ENCODE peak calls at places on chromosomes 2 and 18, in five cellular contexts. One of them, this sample, is unnamed.

GRCh38 chr2:52597361-52597760 is 1170.2 kb upstream of the CHAC2 start:
- DNase-seq in GM12878: no peak
- DNase-seq in A549: no peak
- DNase-seq in K562: no peak
- DNase-seq in WTC11: no peak
- DNase-seq in this sample: no peak

GRCh38 chr18:10413722-10414121 is 40.7 kb upstream of the APCDD1 start:
- DNase-seq in GM12878: no peak
- DNase-seq in A549: no peak
- DNase-seq in WTC11: no peak
- DNase-seq in K562: no peak
- DNase-seq in this sample: no peak

GRCh38 chr18:13558132-13558531 is 168.2 kb downstream of the FAM210A start:
- DNase-seq in K562: peak; percentile 50
- DNase-seq in WTC11: peak; percentile 52
- DNase-seq in GM12878: no peak
- DNase-seq in A549: peak; percentile 32
- DNase-seq in this sample: peak; percentile 52

GRCh38 chr2:181900007-181900651 is 8.6 kb downstream of the ITPRID2 start:
- DNase-seq in GM12878: no peak
- DNase-seq in A549: no peak
- DNase-seq in WTC11: no peak
- DNase-seq in K562: no peak
- DNase-seq in this sample: peak; percentile 47

GRCh38 chr2:37842732-37843353 is 82.2 kb upstream of the RMDN2 start:
- DNase-seq in WTC11: no peak
- DNase-seq in A549: no peak
- DNase-seq in K562: no peak
- DNase-seq in GM12878: no peak
- DNase-seq in this sample: no peak

GRCh38 chr2:174121612-174122011 is 126.7 kb downstream of the OLA1 start:
- DNase-seq in WTC11: no peak
- DNase-seq in GM12878: no peak
- DNase-seq in K562: no peak
- DNase-seq in A549: no peak
- DNase-seq in this sample: no peak

GRCh38 chr18:62784338-62784965 is 69.1 kb downstream of the PHLPP1 start:
- DNase-seq in WTC11: no peak
- DNase-seq in A549: no peak
- DNase-seq in GM12878: no peak
- DNase-seq in K562: no peak
- DNase-seq in this sample: no peak

GRCh38 chr2:178298785-178299212 is 104.5 kb downstream of the OSBPL6 start:
- DNase-seq in WTC11: no peak
- DNase-seq in K562: no peak
- DNase-seq in GM12878: no peak
- DNase-seq in A549: no peak
- DNase-seq in this sample: no peak

GRCh38 chr18:22332590-22332989 is 85.1 kb downstream of the CTAGE1 start:
- DNase-seq in A549: peak; percentile 12
- DNase-seq in WTC11: peak; percentile 71
- DNase-seq in GM12878: no peak
- DNase-seq in K562: peak; percentile 55
- DNase-seq in this sample: peak; percentile 5

GRCh38 chr2:240672701-240673190 is 9.9 kb downstream of the AQP12B start:
- DNase-seq in WTC11: peak; percentile 54
- DNase-seq in K562: no peak
- DNase-seq in A549: no peak
- DNase-seq in GM12878: no peak
- DNase-seq in this sample: no peak

GRCh38 chr2:182509231-182509630 is 82.4 kb upstream of the PDE1A start:
- DNase-seq in WTC11: no peak
- DNase-seq in GM12878: no peak
- DNase-seq in A549: no peak
- DNase-seq in K562: no peak
- DNase-seq in this sample: no peak

GRCh38 chr2:26840937-26841610 is 6.9 kb upstream of the DPYSL5 start:
- DNase-seq in GM12878: no peak
- DNase-seq in WTC11: no peak
- DNase-seq in K562: no peak
- DNase-seq in A549: peak; percentile 48
- DNase-seq in this sample: peak; percentile 15

GRCh38 chr2:98912221-98912851 is 23.7 kb downstream of the CRACDL start:
- DNase-seq in A549: peak; percentile 56
- DNase-seq in WTC11: no peak
- DNase-seq in GM12878: no peak
- DNase-seq in K562: no peak
- DNase-seq in this sample: no peak

GRCh38 chr2:18721038-18721922 is 131.9 kb upstream of the NT5C1B start:
- DNase-seq in GM12878: no peak
- DNase-seq in K562: no peak
- DNase-seq in A549: no peak
- DNase-seq in WTC11: no peak
- DNase-seq in this sample: no peak

GRCh38 chr2:231708050-231708772 is at the start of gene PTMA:
- DNase-seq in WTC11: peak; percentile 99
- DNase-seq in A549: peak; percentile 88
- DNase-seq in GM12878: peak; percentile 98
- DNase-seq in K562: peak; percentile 70
- DNase-seq in this sample: peak; percentile 98

GRCh38 chr2:231706731-231707624 is 1.3 kb upstream of the PTMA start:
- DNase-seq in WTC11: peak; percentile 98
- DNase-seq in GM12878: peak; percentile 95
- DNase-seq in K562: peak; percentile 82
- DNase-seq in A549: peak; percentile 94
- DNase-seq in this sample: peak; percentile 95

GRCh38 chr2:231708773-231709635 is 679 bp downstream of the PTMA start:
- DNase-seq in GM12878: no peak
- DNase-seq in K562: peak; percentile 37
- DNase-seq in WTC11: no peak
- DNase-seq in A549: no peak
- DNase-seq in this sample: no peak

GRCh38 chr2:231709636-231709980 is 1.3 kb downstream of the PTMA start:
- DNase-seq in A549: no peak
- DNase-seq in WTC11: no peak
- DNase-seq in GM12878: no peak
- DNase-seq in K562: no peak
- DNase-seq in this sample: no peak

GRCh38 chr2:231707625-231708049 is 688 bp upstream of the PTMA start:
- DNase-seq in WTC11: peak; percentile 56
- DNase-seq in A549: no peak
- DNase-seq in GM12878: no peak
- DNase-seq in K562: no peak
- DNase-seq in this sample: no peak
- TF ChIP-seq ESRRA in WTC11: no peak
- TF ChIP-seq ESRRA in A549: no peak
- TF ChIP-seq ESRRA in GM12878: no peak
- TF ChIP-seq ESRRA in K562: no peak
- TF ChIP-seq ESRRA in this sample: no peak

GRCh38 chr2:136407113-136407951 is 289.4 kb upstream of the CXCR4 start:
- DNase-seq in A549: no peak
- DNase-seq in GM12878: no peak
- DNase-seq in WTC11: no peak
- DNase-seq in K562: no peak
- DNase-seq in this sample: no peak
- TF ChIP-seq ESRRA in A549: no peak
- TF ChIP-seq ESRRA in GM12878: no peak
- TF ChIP-seq ESRRA in WTC11: no peak
- TF ChIP-seq ESRRA in K562: no peak
- TF ChIP-seq ESRRA in this sample: no peak

DNA sequence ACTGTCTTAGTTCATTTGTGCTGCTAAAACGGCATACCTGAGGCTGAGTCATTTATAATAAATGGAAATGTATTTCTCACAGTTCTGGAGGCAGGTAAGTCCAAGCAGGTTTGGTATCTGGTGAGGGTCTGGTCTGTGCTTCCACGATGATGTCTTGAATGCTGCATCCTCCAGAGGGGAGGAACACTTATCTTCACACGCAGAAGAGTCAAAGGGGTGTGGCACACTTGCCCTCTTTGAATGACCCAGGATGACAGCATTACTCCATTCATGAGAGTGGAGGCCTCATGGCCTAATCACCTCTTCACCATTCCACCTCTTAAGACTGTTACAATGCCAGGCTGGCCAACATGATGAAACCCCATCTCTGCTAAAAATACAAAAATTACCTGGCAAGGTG is 61.0 kb downstream of the NCAPH start:
- DNase-seq in GM12878: no peak
- DNase-seq in WTC11: no peak
- DNase-seq in K562: peak; percentile 49
- DNase-seq in A549: no peak
- DNase-seq in this sample: no peak
- TF ChIP-seq ESRRA in GM12878: no peak
- TF ChIP-seq ESRRA in WTC11: no peak
- TF ChIP-seq ESRRA in K562: no peak
- TF ChIP-seq ESRRA in A549: no peak
- TF ChIP-seq ESRRA in this sample: no peak

GRCh38 chr2:120488531-120488930 is 142.6 kb downstream of the INHBB start:
- DNase-seq in GM12878: no peak
- DNase-seq in K562: no peak
- DNase-seq in WTC11: no peak
- DNase-seq in A549: no peak
- DNase-seq in this sample: no peak
- TF ChIP-seq ESRRA in GM12878: no peak
- TF ChIP-seq ESRRA in K562: no peak
- TF ChIP-seq ESRRA in WTC11: no peak
- TF ChIP-seq ESRRA in A549: no peak
- TF ChIP-seq ESRRA in this sample: no peak

DNA sequence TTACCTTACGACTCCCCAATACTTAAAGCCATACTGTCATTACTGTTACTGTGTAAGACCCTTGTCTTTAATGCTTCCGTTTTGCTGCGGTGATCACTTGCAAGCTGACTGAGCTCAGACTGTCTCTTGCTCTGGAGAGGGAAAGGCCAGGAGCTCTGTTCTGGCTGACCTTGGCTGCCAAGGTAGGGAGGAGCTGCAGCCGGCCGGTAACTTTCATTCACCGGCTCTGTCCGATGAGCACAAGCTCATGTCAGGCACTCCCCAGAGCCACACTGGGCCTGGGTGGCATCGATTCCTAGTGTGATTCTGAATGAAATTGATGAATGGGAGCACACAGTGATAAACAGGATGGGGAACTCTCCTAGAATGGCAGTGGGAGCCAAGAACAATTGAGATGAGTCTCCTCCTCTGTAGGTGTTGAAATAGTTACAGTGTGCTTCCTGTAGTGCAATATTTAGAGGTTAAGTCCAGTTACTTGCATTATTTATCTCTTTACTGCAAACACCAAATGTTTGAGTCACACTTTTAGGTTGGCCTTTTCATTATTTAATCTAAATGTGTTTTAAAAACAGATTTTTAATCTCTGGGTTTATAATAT is 100.9 kb downstream of the ATP9B start:
- DNase-seq in K562: no peak
- DNase-seq in A549: no peak
- DNase-seq in WTC11: no peak
- DNase-seq in GM12878: no peak
- DNase-seq in this sample: peak; percentile 10
- TF ChIP-seq ESRRA in K562: no peak
- TF ChIP-seq ESRRA in A549: no peak
- TF ChIP-seq ESRRA in WTC11: no peak
- TF ChIP-seq ESRRA in GM12878: no peak
- TF ChIP-seq ESRRA in this sample: no peak

DNA sequence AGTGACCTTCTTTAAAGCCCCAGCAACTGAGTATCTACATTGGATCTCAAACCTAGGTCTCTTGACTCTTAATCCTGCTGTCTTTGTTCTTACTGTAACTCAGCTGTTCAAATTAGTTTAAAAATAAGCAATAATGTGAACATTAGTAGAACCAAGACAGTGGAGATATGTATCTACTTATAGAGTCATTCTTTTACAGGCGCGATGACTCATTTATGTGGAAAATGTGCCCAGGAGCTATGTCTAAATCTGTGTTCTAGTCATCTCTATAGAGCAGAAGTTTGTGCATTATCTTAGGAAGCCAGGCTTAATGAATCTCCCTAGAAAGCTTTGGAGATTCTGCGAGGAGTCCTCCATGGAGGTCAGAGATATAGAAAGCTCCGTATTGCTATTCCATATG is 211.5 kb downstream of the TRIB2 start:
- DNase-seq in GM12878: no peak
- DNase-seq in K562: no peak
- DNase-seq in WTC11: no peak
- DNase-seq in A549: no peak
- DNase-seq in this sample: no peak
- TF ChIP-seq ESRRA in GM12878: no peak
- TF ChIP-seq ESRRA in K562: no peak
- TF ChIP-seq ESRRA in WTC11: no peak
- TF ChIP-seq ESRRA in A549: no peak
- TF ChIP-seq ESRRA in this sample: no peak

GRCh38 chr2:129181433-129181832 is 798.0 kb upstream of the RAB6C start:
- DNase-seq in GM12878: no peak
- DNase-seq in WTC11: no peak
- DNase-seq in K562: no peak
- DNase-seq in A549: no peak
- DNase-seq in this sample: no peak

GRCh38 chr2:129179199-129179598 is 800.3 kb upstream of the RAB6C start:
- DNase-seq in GM12878: no peak
- DNase-seq in K562: no peak
- DNase-seq in WTC11: no peak
- DNase-seq in A549: no peak
- DNase-seq in this sample: no peak

GRCh38 chr2:129178356-129178755 is 801.1 kb upstream of the RAB6C start:
- DNase-seq in GM12878: no peak
- DNase-seq in K562: no peak
- DNase-seq in A549: no peak
- DNase-seq in WTC11: no peak
- DNase-seq in this sample: no peak

GRCh38 chr2:129176375-129176774 is 803.1 kb upstream of the RAB6C start:
- DNase-seq in K562: no peak
- DNase-seq in A549: no peak
- DNase-seq in WTC11: no peak
- DNase-seq in GM12878: no peak
- DNase-seq in this sample: no peak

DNA sequence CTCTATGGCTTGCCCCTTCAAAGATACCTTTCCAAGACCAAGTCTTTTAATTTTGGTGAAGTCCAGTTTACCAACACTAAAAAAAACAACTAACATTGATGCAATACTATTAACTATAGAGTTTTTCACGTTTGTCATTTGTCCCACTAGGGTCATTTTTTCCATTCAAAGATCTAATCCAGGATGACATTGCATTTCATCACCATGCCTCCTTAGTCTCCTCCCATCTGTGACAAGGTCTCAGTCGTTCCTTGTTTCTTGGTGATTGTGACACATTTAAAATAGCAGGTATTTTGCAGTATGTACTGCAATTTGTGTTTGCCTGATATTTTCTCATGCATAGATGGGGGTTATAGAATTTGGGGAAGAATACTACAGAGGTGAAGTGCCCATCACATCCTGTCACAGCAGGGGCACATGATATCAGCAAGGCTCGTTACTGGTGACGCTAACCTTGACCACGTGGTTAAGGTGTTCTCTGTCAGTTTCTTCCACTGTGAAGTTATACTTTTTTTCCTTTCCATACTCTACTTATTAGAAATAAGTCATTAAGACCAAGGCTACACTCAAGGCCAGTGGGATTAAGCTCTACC is 799.2 kb upstream of the RAB6C start:
- DNase-seq in WTC11: no peak
- DNase-seq in GM12878: no peak
- DNase-seq in A549: no peak
- DNase-seq in K562: no peak
- DNase-seq in this sample: no peak
- TF ChIP-seq ESRRA in WTC11: no peak
- TF ChIP-seq ESRRA in GM12878: no peak
- TF ChIP-seq ESRRA in A549: no peak
- TF ChIP-seq ESRRA in K562: no peak
- TF ChIP-seq ESRRA in this sample: no peak